ENCODE peak calls at places on chromosome 22, in seven cellular contexts. R is tibial artery; F is GM12865; U is activated CD4-positive, CD25-positive, alpha-beta regulatory T cell; K is left ventricle myocardium inferior; N is nucleus accumbens; G is CD8-positive, alpha-beta T cell. W is an unnamed sample.

GRCh38 chr22:36760716-36761115 is 15.2 kb downstream of the IFT27 start:
- DNase-seq in R (no peak), N (no peak), U (no peak), K (no peak), G (no peak), F (no peak), W (no peak)

GRCh38 chr22:20239063-20239950 is 28.8 kb downstream of the RTN4R start:
- DNase-seq in U (no peak), G (peak), R (no peak), F (no peak), N (no peak), K (peak), W (no peak)

GRCh38 chr22:24319451-24319850 is 48.8 kb downstream of the SPECC1L start:
- DNase-seq in K (no peak), R (no peak), U (no peak), F (no peak), G (no peak), N (no peak), W (no peak)

GRCh38 chr22:35549338-35549737 is 8.7 kb downstream of the RASD2 start:
- DNase-seq in K (peak), N (peak), U (no peak), F (no peak), G (no peak), R (no peak), W (no peak)

GRCh38 chr22:27420817-27421361 is 380.7 kb downstream of the MN1 start:
- DNase-seq in R (peak), F (no peak), N (no peak), U (no peak), K (peak), G (no peak), W (no peak)

GRCh38 chr22:37748659-37749058 is 51.8 kb downstream of the TRIOBP start:
- DNase-seq in U (no peak), G (no peak), F (no peak), N (no peak), K (no peak), R (no peak), W (no peak)

GRCh38 chr22:40329021-40329456 is 17.3 kb upstream of the ADSL start:
- DNase-seq in F (no peak), K (no peak), U (no peak), N (no peak), R (no peak), G (no peak), W (no peak)

GRCh38 chr22:36734171-36735058 is 30.9 kb upstream of the CACNG2 start:
- DNase-seq in G (no peak), F (peak), N (no peak), U (no peak), R (peak), K (no peak), W (peak)

GRCh38 chr22:28316014-28316413 is 363.6 kb downstream of the TTC28 start:
- DNase-seq in G (no peak), K (no peak), R (no peak), N (no peak), F (no peak), U (no peak), W (no peak)

GRCh38 chr22:39556970-39557811 is 13.4 kb upstream of the CACNA1I start:
- DNase-seq in G (peak), F (no peak), U (no peak), R (no peak), N (peak), K (no peak), W (no peak)

GRCh38 chr22:47158457-47158856 is 396.0 kb downstream of the TBC1D22A start:
- DNase-seq in U (no peak), N (no peak), R (no peak), K (no peak), G (no peak), F (no peak), W (no peak)

GRCh38 chr22:42724062-42724461 is 3.4 kb upstream of the A4GALT start:
- DNase-seq in G (no peak), K (no peak), F (no peak), R (no peak), U (no peak), N (no peak), W (no peak)

W was measured in type B pancreatic cell.